ENCODE peak calls at places on chromosomes 16 and 17, in nine cellular contexts. K is fibroblast of lung, S is SK-N-SH, V is IMR-90, C is mammary epithelial cell, Y is GM23248, L is HCT116, X is neural progenitor cell, M is OCI-LY7. O is an unnamed sample. For H4K20me1 and H3K36me3, the result is how much of the 10 kb centered on the place peaks cover.

GRCh38 chr16:67234180-67234597 is 7.3 kb downstream of the TMEM208 start:
- DNase-seq in K (no peak), M (no peak), C (no peak), L (no peak), X (no peak), Y (no peak), V (no peak), S (no peak), O (no peak)

GRCh38 chr16:85556456-85557082 is 56.6 kb upstream of the GSE1 start:
- DNase-seq in M (peak), L (no peak), Y (peak), X (peak), V (no peak), K (no peak), S (peak), C (peak), O (no peak)

GRCh38 chr16:65845466-65846209 is 520.9 kb upstream of the CDH5 start:
- DNase-seq in C (peak), X (no peak), M (no peak), Y (peak), V (peak), S (no peak), L (no peak), K (no peak), O (peak)

GRCh38 chr16:67244387-67245188 is 2.7 kb downstream of the FHOD1 start:
- DNase-seq in X (no peak), K (peak), C (peak), L (peak), V (peak), S (no peak), M (peak), Y (peak), O (peak)

GRCh38 chr16:2838928-2839327 is 8.8 kb downstream of the ZG16B start:
- DNase-seq in M (peak), S (peak), K (peak), L (no peak), C (peak), Y (peak), X (peak), V (peak), O (peak)

GRCh38 chr16:87586201-87586782 is 16.0 kb upstream of the JPH3 start:
- DNase-seq in M (no peak), K (peak), X (no peak), C (no peak), S (no peak), L (no peak), Y (no peak), V (peak), O (no peak)

GRCh38 chr16:66364117-66364958 is 2.2 kb upstream of the CDH5 start:
- DNase-seq in V (no peak), Y (peak), K (peak), S (no peak), L (no peak), M (no peak), X (peak), C (no peak), O (peak)

GRCh38 chr17:6454495-6455320 is 10.5 kb downstream of the PIMREG start:
- DNase-seq in K (no peak), C (no peak), L (no peak), S (peak), X (peak), V (no peak), Y (no peak), M (no peak), O (no peak)

GRCh38 chr17:19260958-19261357 is 23.8 kb downstream of the EPN2 start:
- DNase-seq in M (no peak), K (no peak), Y (peak), X (peak), S (no peak), L (peak), V (no peak), C (peak), O (no peak)

GRCh38 chr16:88003736-88004135 is 52.5 kb downstream of the BANP start:
- DNase-seq in M (no peak), X (no peak), S (no peak), V (no peak), C (no peak), L (no peak), Y (no peak), K (no peak), O (no peak)

GRCh38 chr16:19697756-19698318 is 20.2 kb downstream of the KNOP1 start:
- DNase-seq in Y (no peak), V (no peak), X (no peak), L (no peak), S (no peak), M (no peak), C (no peak), K (no peak), O (no peak)

GRCh38 chr17:4301066-4301465 is 37.3 kb upstream of the ANKFY1 start:
- DNase-seq in K (no peak), L (no peak), S (no peak), X (no peak), M (no peak), V (no peak), C (no peak), Y (no peak), O (no peak)

GRCh38 chr17:40526668-40527067 is 25.2 kb upstream of the TNS4 start:
- DNase-seq in S (no peak), K (peak), Y (peak), C (no peak), M (no peak), X (no peak), V (no peak), L (no peak), O (no peak)

GRCh38 chr17:64506201-64506575 is at the start of gene DDX5:
- DNase-seq in C (no peak), S (peak), V (peak), L (peak), Y (peak), M (peak), X (peak), K (peak), O (no peak)

GRCh38 chr16:21301168-21301894 is 23.2 kb upstream of the CRYM start:
- DNase-seq in V (peak), C (peak), X (peak), K (peak), Y (peak), S (peak), L (peak), M (peak), O (peak)

GRCh38 chr17:16486373-16487250 is 5.4 kb downstream of the LRRC75A start:
- DNase-seq in C (peak), K (peak), V (peak), S (peak), X (peak), Y (peak), M (no peak), L (no peak), O (peak)

DNA sequence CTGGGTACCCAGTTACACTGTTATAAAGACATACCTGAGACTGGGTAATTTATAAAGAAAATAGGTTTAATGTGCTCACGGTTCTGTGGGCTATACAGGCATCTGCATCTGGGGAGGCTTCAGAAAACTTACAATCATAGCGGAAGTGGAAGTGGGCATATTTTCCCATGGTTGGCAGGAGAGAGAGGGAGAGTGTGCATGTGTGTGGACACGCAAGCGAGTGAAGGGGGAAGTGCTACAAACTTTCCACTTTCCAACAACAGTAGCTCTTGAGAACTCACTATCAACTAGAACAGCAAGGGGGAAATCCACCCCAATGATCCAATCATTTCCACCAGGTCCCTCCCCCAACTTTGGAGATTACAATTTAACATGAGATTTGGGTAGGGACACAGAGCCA is 11.1 kb downstream of the TAOK1 start:
- DNase-seq in M (peak), X (no peak), S (no peak), C (no peak), L (no peak), Y (no peak), V (no peak), K (no peak), O (no peak)
- H4K20me1 ChIP-seq in M (under half), X (half or more), S (half or more), C (under half), L (under half), Y (under half), V (half or more), K (under half), O (half or more)

DNA sequence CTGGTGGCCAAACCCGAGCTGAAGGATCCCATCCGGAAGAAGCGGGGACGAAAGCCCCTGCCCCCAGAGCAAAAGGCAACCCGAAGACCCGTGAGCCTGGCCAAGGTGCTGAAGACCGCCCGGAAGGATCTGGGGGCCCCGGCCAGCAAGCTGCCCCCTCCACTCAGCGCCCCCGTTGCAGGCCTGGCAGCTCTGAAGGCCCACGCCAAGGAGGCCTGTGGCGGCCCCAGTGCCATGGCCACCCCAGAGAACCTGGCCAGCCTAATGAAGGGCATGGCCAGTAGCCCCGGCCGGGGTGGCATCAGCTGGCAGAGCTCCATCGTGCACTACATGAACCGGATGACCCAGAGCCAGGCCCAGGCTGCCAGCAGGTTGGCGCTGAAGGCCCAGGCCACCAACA is 5.9 kb downstream of the CBX2 start:
- DNase-seq in C (no peak), M (no peak), K (no peak), L (no peak), Y (no peak), V (no peak), X (no peak), S (no peak), O (no peak)
- H3K36me3 ChIP-seq in C (under half), M (under half), K (under half), L (under half), Y (under half), V (under half), X (under half), S (half or more), O (under half)

GRCh38 chr16:12412252-12412651 is 391.4 kb downstream of the CPPED1 start:
- DNase-seq in L (no peak), X (no peak), C (no peak), K (no peak), V (no peak), S (no peak), M (no peak), Y (no peak), O (no peak)
- H4K20me1 ChIP-seq in L (under half), X (under half), C (under half), K (under half), V (under half), S (under half), M (under half), Y (under half), O (under half)

DNA sequence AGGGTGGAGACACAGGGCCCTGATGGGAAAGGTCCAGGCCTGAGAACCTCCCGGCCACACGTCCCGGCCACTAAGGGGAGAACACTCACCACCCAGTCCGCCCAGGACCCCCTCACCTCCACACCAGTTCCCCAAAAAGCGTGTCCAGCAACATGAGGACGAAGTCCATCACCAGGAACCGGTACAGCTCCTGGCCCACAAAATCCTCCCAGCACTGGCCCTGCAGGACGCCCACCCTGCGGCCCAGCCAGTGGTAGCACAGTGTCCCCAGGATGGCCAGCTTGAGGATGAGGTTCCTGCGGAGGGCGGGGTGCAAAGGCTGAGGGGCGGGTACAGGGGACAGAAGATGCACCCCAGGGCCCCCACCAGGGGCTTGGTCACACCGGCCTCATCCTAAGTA is 8.0 kb downstream of the TMC6 start:
- DNase-seq in L (no peak), S (no peak), X (no peak), M (no peak), K (no peak), Y (no peak), C (no peak), V (no peak), O (no peak)
- H3K36me3 ChIP-seq in L (under half), S (under half), X (under half), M (half or more), K (under half), Y (under half), C (under half), V (under half), O (under half)

GRCh38 chr17:77999413-78000173 is 41.1 kb downstream of the TNRC6C start:
- DNase-seq in C (peak), V (peak), Y (peak), S (no peak), L (peak), X (no peak), M (no peak), K (peak), O (peak)
- H4K20me1 ChIP-seq in C (under half), V (under half), Y (under half), S (under half), L (under half), X (half or more), M (under half), K (under half), O (under half)

GRCh38 chr17:82750241-82750905 is 1.5 kb upstream of the TBCD start:
- DNase-seq in V (no peak), S (no peak), K (no peak), Y (no peak), M (no peak), C (no peak), X (peak), L (no peak), O (no peak)
- H3K36me3 ChIP-seq in V (under half), S (under half), K (under half), Y (under half), M (under half), C (under half), X (under half), L (under half), O (under half)